ENCODE peak calls at places on chromosome 15, in six cellular contexts. One of them, this sample, is unnamed.

GRCh38 chr15:75203017-75203907 is 1.6 kb downstream of the C15orf39 start:
- DNase-seq in neuronal stem cell: no peak
- DNase-seq in trophoblast cell: no peak
- DNase-seq in mesenchymal stem cell: peak; percentile 53
- DNase-seq in H1: peak; percentile 67
- DNase-seq in IMR-90: peak; percentile 12
- DNase-seq in this sample: no peak

GRCh38 chr15:67805871-67806538 is 19.3 kb upstream of the SKOR1 start:
- DNase-seq in neuronal stem cell: no peak
- DNase-seq in mesenchymal stem cell: no peak
- DNase-seq in H1: peak; percentile 43
- DNase-seq in trophoblast cell: no peak
- DNase-seq in IMR-90: no peak
- DNase-seq in this sample: no peak

GRCh38 chr15:58410353-58410752 is 21.4 kb upstream of the LIPC start:
- DNase-seq in mesenchymal stem cell: no peak
- DNase-seq in H1: no peak
- DNase-seq in neuronal stem cell: no peak
- DNase-seq in IMR-90: peak; percentile 16
- DNase-seq in trophoblast cell: no peak
- DNase-seq in this sample: no peak

GRCh38 chr15:101781927-101782326 is 21.4 kb upstream of the OR4F6 start:
- DNase-seq in trophoblast cell: no peak
- DNase-seq in neuronal stem cell: no peak
- DNase-seq in IMR-90: no peak
- DNase-seq in mesenchymal stem cell: no peak
- DNase-seq in H1: no peak
- DNase-seq in this sample: peak; percentile 77

GRCh38 chr15:74537736-74538135 is 3.3 kb upstream of the ARID3B start:
- DNase-seq in trophoblast cell: no peak
- DNase-seq in H1: no peak
- DNase-seq in IMR-90: no peak
- DNase-seq in mesenchymal stem cell: no peak
- DNase-seq in neuronal stem cell: no peak
- DNase-seq in this sample: no peak

GRCh38 chr15:23002920-23003319 is 22.8 kb upstream of the CYFIP1 start:
- DNase-seq in mesenchymal stem cell: no peak
- DNase-seq in IMR-90: no peak
- DNase-seq in trophoblast cell: no peak
- DNase-seq in H1: no peak
- DNase-seq in neuronal stem cell: no peak
- DNase-seq in this sample: no peak

GRCh38 chr15:92634641-92635272 is 20.8 kb downstream of the FAM174B start:
- DNase-seq in trophoblast cell: no peak
- DNase-seq in IMR-90: no peak
- DNase-seq in neuronal stem cell: no peak
- DNase-seq in H1: peak; percentile 29
- DNase-seq in mesenchymal stem cell: no peak
- DNase-seq in this sample: no peak

GRCh38 chr15:98900382-98900781 is 107.2 kb downstream of the PGPEP1L start:
- DNase-seq in trophoblast cell: peak; percentile 21
- DNase-seq in neuronal stem cell: no peak
- DNase-seq in mesenchymal stem cell: peak; percentile 71
- DNase-seq in H1: no peak
- DNase-seq in IMR-90: peak; percentile 70
- DNase-seq in this sample: no peak

GRCh38 chr15:77696871-77697270 is 64.2 kb upstream of the LINGO1 start:
- DNase-seq in mesenchymal stem cell: no peak
- DNase-seq in trophoblast cell: no peak
- DNase-seq in H1: no peak
- DNase-seq in IMR-90: no peak
- DNase-seq in neuronal stem cell: no peak
- DNase-seq in this sample: no peak

GRCh38 chr15:50971542-50971941 is 63.1 kb downstream of the AP4E1 start:
- DNase-seq in IMR-90: no peak
- DNase-seq in trophoblast cell: no peak
- DNase-seq in neuronal stem cell: no peak
- DNase-seq in mesenchymal stem cell: no peak
- DNase-seq in H1: no peak
- DNase-seq in this sample: no peak

GRCh38 chr15:70518201-70519003 is 245.0 kb downstream of the UACA start:
- DNase-seq in mesenchymal stem cell: no peak
- DNase-seq in H1: no peak
- DNase-seq in trophoblast cell: no peak
- DNase-seq in neuronal stem cell: no peak
- DNase-seq in IMR-90: no peak
- DNase-seq in this sample: no peak

GRCh38 chr15:36844453-36845094 is 255.8 kb downstream of the MEIS2 start:
- DNase-seq in mesenchymal stem cell: peak; percentile 63
- DNase-seq in neuronal stem cell: no peak
- DNase-seq in H1: no peak
- DNase-seq in IMR-90: peak; percentile 69
- DNase-seq in trophoblast cell: no peak
- DNase-seq in this sample: no peak

GRCh38 chr15:36845270-36845669 is 255.1 kb downstream of the MEIS2 start:
- DNase-seq in IMR-90: no peak
- DNase-seq in H1: no peak
- DNase-seq in neuronal stem cell: no peak
- DNase-seq in trophoblast cell: no peak
- DNase-seq in mesenchymal stem cell: no peak
- DNase-seq in this sample: no peak

GRCh38 chr15:36841154-36841553 is 259.2 kb downstream of the MEIS2 start:
- DNase-seq in IMR-90: no peak
- DNase-seq in mesenchymal stem cell: no peak
- DNase-seq in H1: no peak
- DNase-seq in trophoblast cell: no peak
- DNase-seq in neuronal stem cell: no peak
- DNase-seq in this sample: no peak

GRCh38 chr15:36843822-36844221 is 256.5 kb downstream of the MEIS2 start:
- DNase-seq in H1: no peak
- DNase-seq in mesenchymal stem cell: no peak
- DNase-seq in IMR-90: no peak
- DNase-seq in trophoblast cell: no peak
- DNase-seq in neuronal stem cell: no peak
- DNase-seq in this sample: no peak
- H4K91ac ChIP-seq in H1: no peak overlapping the region
- H4K91ac ChIP-seq in mesenchymal stem cell: no peak overlapping the region
- H4K91ac ChIP-seq in IMR-90: no peak overlapping the region
- H4K91ac ChIP-seq in trophoblast cell: no peak overlapping the region
- H4K91ac ChIP-seq in neuronal stem cell: no peak overlapping the region
- H4K91ac ChIP-seq in this sample: no peak overlapping the region

DNA sequence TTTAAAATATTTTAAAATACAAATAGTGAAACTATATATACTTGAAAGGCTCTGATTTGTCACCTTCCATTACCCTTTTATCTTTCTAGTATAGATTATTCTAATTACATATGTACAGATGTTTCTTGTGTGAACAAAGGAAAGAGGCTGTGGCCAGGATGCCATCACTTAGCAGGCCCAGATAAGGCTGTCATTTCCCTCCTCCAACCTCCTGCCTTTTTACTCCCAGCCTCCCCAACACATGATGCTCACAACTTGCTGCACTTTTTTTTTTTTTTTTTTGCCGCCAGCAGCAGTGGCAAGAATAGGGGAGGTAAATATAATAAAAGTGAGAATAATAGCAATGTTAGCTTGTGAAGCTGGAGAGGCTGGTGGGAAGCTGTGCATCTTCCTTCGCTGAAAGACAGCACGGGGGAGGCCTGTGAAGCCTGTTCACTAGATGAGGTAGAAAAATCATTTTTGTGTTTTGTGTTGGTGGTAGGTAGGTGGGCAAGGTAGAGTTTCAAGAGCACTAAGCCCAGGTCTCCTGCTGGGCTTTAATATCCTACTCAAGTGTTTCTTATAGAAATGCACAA is 42.4 kb upstream of the MYO5C start:
- DNase-seq in H1: no peak
- DNase-seq in trophoblast cell: no peak
- DNase-seq in mesenchymal stem cell: peak; percentile 12
- DNase-seq in IMR-90: no peak
- DNase-seq in neuronal stem cell: no peak
- DNase-seq in this sample: no peak
- H3K14ac ChIP-seq in H1: no peak overlapping the region
- H3K14ac ChIP-seq in trophoblast cell: no peak overlapping the region
- H3K14ac ChIP-seq in mesenchymal stem cell: no peak overlapping the region
- H3K14ac ChIP-seq in IMR-90: peak overlapping the region; percentile 48
- H3K14ac ChIP-seq in neuronal stem cell: no peak overlapping the region
- H3K14ac ChIP-seq in this sample: no peak overlapping the region

GRCh38 chr15:42110367-42110766 is 16.0 kb upstream of the PLA2G4D start:
- DNase-seq in trophoblast cell: no peak
- DNase-seq in H1: no peak
- DNase-seq in neuronal stem cell: no peak
- DNase-seq in IMR-90: no peak
- DNase-seq in mesenchymal stem cell: no peak
- DNase-seq in this sample: no peak
- H2AFZ ChIP-seq in trophoblast cell: no peak overlapping the region
- H2AFZ ChIP-seq in H1: peak overlapping the region; percentile 10
- H2AFZ ChIP-seq in neuronal stem cell: no peak overlapping the region
- H2AFZ ChIP-seq in IMR-90: no peak overlapping the region
- H2AFZ ChIP-seq in mesenchymal stem cell: no peak overlapping the region
- H2AFZ ChIP-seq in this sample: no peak overlapping the region

DNA sequence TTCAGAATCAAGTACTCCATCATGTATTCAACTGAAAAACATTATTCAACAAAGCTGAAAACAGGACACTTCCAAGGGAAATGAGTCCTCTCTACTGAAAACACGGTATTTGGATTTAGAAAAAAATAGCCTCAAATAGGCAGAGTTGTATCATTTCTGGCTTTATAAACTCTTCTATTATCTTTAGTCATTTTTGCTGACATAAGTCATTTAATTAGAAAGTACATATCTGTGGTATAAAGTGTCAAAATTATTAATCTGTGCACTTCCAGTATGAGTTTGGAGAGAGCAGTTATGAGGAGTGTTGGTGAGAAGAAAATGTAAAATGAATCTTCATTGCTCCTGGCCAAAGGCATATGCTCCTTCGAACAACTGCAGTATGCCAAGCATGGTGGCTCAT is 59.3 kb downstream of the INO80 start:
- DNase-seq in mesenchymal stem cell: no peak
- DNase-seq in trophoblast cell: no peak
- DNase-seq in H1: no peak
- DNase-seq in IMR-90: no peak
- DNase-seq in neuronal stem cell: no peak
- DNase-seq in this sample: no peak
- H4K91ac ChIP-seq in mesenchymal stem cell: no peak overlapping the region
- H4K91ac ChIP-seq in trophoblast cell: no peak overlapping the region
- H4K91ac ChIP-seq in H1: no peak overlapping the region
- H4K91ac ChIP-seq in IMR-90: no peak overlapping the region
- H4K91ac ChIP-seq in neuronal stem cell: no peak overlapping the region
- H4K91ac ChIP-seq in this sample: no peak overlapping the region

GRCh38 chr15:63530235-63530634 is 25.8 kb downstream of the USP3 start:
- DNase-seq in neuronal stem cell: no peak
- DNase-seq in trophoblast cell: no peak
- DNase-seq in IMR-90: no peak
- DNase-seq in mesenchymal stem cell: no peak
- DNase-seq in H1: no peak
- DNase-seq in this sample: no peak

GRCh38 chr15:63531586-63531985 is 27.2 kb downstream of the USP3 start:
- DNase-seq in IMR-90: no peak
- DNase-seq in trophoblast cell: peak; percentile 8
- DNase-seq in H1: no peak
- DNase-seq in mesenchymal stem cell: no peak
- DNase-seq in neuronal stem cell: no peak
- DNase-seq in this sample: no peak

GRCh38 chr15:63530762-63531299 is 26.4 kb downstream of the USP3 start:
- DNase-seq in neuronal stem cell: no peak
- DNase-seq in H1: no peak
- DNase-seq in IMR-90: no peak
- DNase-seq in mesenchymal stem cell: no peak
- DNase-seq in trophoblast cell: no peak
- DNase-seq in this sample: no peak

GRCh38 chr15:63535689-63536088 is 31.3 kb downstream of the USP3 start:
- DNase-seq in neuronal stem cell: no peak
- DNase-seq in mesenchymal stem cell: no peak
- DNase-seq in trophoblast cell: no peak
- DNase-seq in H1: no peak
- DNase-seq in IMR-90: no peak
- DNase-seq in this sample: no peak

GRCh38 chr15:63532307-63532744 is 27.9 kb downstream of the USP3 start:
- DNase-seq in IMR-90: peak; percentile 38
- DNase-seq in trophoblast cell: no peak
- DNase-seq in H1: no peak
- DNase-seq in neuronal stem cell: no peak
- DNase-seq in mesenchymal stem cell: no peak
- DNase-seq in this sample: no peak
- H3K14ac ChIP-seq in IMR-90: no peak overlapping the region
- H3K14ac ChIP-seq in trophoblast cell: no peak overlapping the region
- H3K14ac ChIP-seq in H1: no peak overlapping the region
- H3K14ac ChIP-seq in neuronal stem cell: no peak overlapping the region
- H3K14ac ChIP-seq in mesenchymal stem cell: no peak overlapping the region
- H3K14ac ChIP-seq in this sample: no peak overlapping the region

DNA sequence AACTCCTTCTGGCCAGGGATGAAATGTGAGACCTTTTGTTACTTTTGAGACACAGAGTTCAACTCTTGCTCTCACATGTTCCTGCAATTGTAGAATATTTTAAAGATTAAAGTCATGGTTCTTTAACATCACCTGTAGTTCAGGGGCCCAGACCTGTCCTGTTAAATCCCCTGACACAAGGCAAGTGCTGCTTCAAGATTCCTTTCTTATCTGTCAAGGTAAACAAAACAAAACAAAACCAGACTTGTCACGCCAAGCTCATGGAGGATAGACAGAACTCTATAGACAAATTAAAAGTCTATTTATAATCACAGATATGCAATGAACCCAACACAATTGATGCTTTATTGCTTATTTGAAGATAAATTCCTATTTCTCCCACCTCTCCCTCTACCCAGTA is 48.6 kb upstream of the NEDD4 start:
- DNase-seq in IMR-90: peak; percentile 29
- DNase-seq in mesenchymal stem cell: peak; percentile 68
- DNase-seq in neuronal stem cell: no peak
- DNase-seq in H1: no peak
- DNase-seq in trophoblast cell: no peak
- DNase-seq in this sample: no peak
- H2AFZ ChIP-seq in IMR-90: no peak overlapping the region
- H2AFZ ChIP-seq in mesenchymal stem cell: no peak overlapping the region
- H2AFZ ChIP-seq in neuronal stem cell: no peak overlapping the region
- H2AFZ ChIP-seq in H1: no peak overlapping the region
- H2AFZ ChIP-seq in trophoblast cell: no peak overlapping the region
- H2AFZ ChIP-seq in this sample: no peak overlapping the region

DNA sequence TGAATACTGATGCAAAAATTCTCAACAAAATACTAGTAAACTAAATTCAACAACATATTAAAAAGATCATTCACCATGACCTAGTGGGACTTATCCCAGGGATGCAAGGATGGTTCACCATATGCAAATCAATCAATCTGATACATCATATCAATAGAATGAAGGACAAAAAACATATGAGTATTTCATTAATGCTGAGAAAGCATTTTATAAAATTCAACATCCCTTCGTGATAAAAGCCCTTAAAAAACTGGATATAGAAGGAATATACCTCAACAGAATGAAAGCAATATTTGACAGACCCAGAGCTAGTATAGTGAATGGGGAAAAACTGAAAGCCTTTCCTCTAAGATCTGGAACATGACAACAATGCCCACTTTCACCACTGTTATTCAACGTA is 43.0 kb upstream of the FBN1 start:
- DNase-seq in trophoblast cell: no peak
- DNase-seq in neuronal stem cell: no peak
- DNase-seq in IMR-90: no peak
- DNase-seq in H1: no peak
- DNase-seq in mesenchymal stem cell: no peak
- DNase-seq in this sample: no peak
- H4K91ac ChIP-seq in trophoblast cell: no peak overlapping the region
- H4K91ac ChIP-seq in neuronal stem cell: no peak overlapping the region
- H4K91ac ChIP-seq in IMR-90: no peak overlapping the region
- H4K91ac ChIP-seq in H1: no peak overlapping the region
- H4K91ac ChIP-seq in mesenchymal stem cell: no peak overlapping the region
- H4K91ac ChIP-seq in this sample: no peak overlapping the region